ENCODE peak calls at places on chromosomes 16 and 17, in eight cellular contexts. D is iPS DF 6.9, M is astrocyte, T is mucosa of descending colon, Q is transverse colon, J is esophagus squamous epithelium, L is fibroblast of lung, F is breast epithelium. W is an unnamed sample. For H3K4me1, the result is how much of the 10 kb centered on the place peaks cover.

GRCh38 chr17:14307560-14308024 is 6.7 kb downstream of the HS3ST3B1 start:
- DNase-seq in J (no peak), F (no peak), Q (no peak), M (peak), T (no peak), D (no peak), L (peak), W (no peak)

GRCh38 chr17:66276328-66276937 is 26.0 kb upstream of the PRKCA start:
- DNase-seq in L (peak), T (no peak), F (no peak), M (peak), J (no peak), Q (no peak), D (no peak), W (no peak)

GRCh38 chr17:41737680-41738023 is 3.2 kb upstream of the HAP1 start:
- DNase-seq in M (no peak), L (no peak), F (no peak), D (no peak), Q (no peak), J (no peak), T (no peak), W (no peak)

GRCh38 chr17:44108440-44109311 is 14.8 kb downstream of the HDAC5 start:
- DNase-seq in J (no peak), F (peak), M (peak), T (peak), D (no peak), L (peak), Q (peak), W (peak)

GRCh38 chr16:3651461-3652372 is 2.8 kb upstream of the DNASE1 start:
- DNase-seq in M (no peak), J (no peak), Q (no peak), T (peak), D (no peak), L (no peak), F (no peak), W (no peak)

GRCh38 chr16:75320435-75320834 is 69.0 kb upstream of the BCAR1 start:
- DNase-seq in Q (no peak), J (no peak), D (no peak), M (no peak), L (no peak), T (no peak), F (no peak), W (no peak)

GRCh38 chr16:79018952-79019506 is 581.5 kb downstream of the MAF start:
- DNase-seq in J (no peak), M (no peak), D (no peak), Q (no peak), T (no peak), F (no peak), L (no peak), W (no peak)

GRCh38 chr16:20611350-20611902 is 35.3 kb upstream of the ACSM2B start:
- DNase-seq in T (no peak), M (no peak), F (no peak), J (no peak), Q (no peak), L (no peak), D (no peak), W (peak)

GRCh38 chr17:47975189-47975814 is 4.4 kb downstream of the CDK5RAP3 start:
- DNase-seq in F (no peak), M (no peak), T (no peak), J (no peak), Q (no peak), L (no peak), D (no peak), W (no peak)

GRCh38 chr17:64941761-64942160 is 22.5 kb upstream of the LRRC37A3 start:
- DNase-seq in T (no peak), F (no peak), M (no peak), Q (no peak), J (no peak), L (no peak), D (no peak), W (no peak)

GRCh38 chr17:19024101-19025078 is 19.8 kb upstream of the FAM83G start:
- DNase-seq in T (peak), D (no peak), L (no peak), J (no peak), M (no peak), Q (no peak), F (no peak), W (peak)

GRCh38 chr16:50266337-50267091 is at the start of gene ADCY7:
- DNase-seq in Q (peak), L (peak), T (peak), D (no peak), F (no peak), M (peak), J (peak), W (peak)

GRCh38 chr16:87701505-87701921 is 64.3 kb downstream of the KLHDC4 start:
- DNase-seq in L (no peak), T (no peak), Q (no peak), D (no peak), F (no peak), J (no peak), M (no peak), W (no peak)

GRCh38 chr17:75850928-75851692 is 4.0 kb downstream of the WBP2 start:
- DNase-seq in L (no peak), D (no peak), Q (no peak), J (no peak), F (peak), T (no peak), M (peak), W (no peak)

GRCh38 chr16:14302399-14303181 is 231.5 kb downstream of the MRTFB start:
- DNase-seq in J (no peak), L (no peak), F (no peak), T (peak), D (no peak), M (no peak), Q (peak), W (peak)

GRCh38 chr17:14926526-14927122 is 338.5 kb downstream of the PMP22 start:
- DNase-seq in J (no peak), D (peak), M (peak), Q (peak), F (no peak), L (peak), T (no peak), W (no peak)

GRCh38 chr16:10995555-10995954 is 51.2 kb downstream of the CLEC16A start:
- DNase-seq in M (no peak), F (no peak), L (no peak), T (no peak), D (no peak), Q (no peak), J (no peak), W (no peak)

GRCh38 chr16:1530883-1531637 is 2.4 kb upstream of the TMEM204 start:
- DNase-seq in Q (peak), F (peak), D (no peak), J (no peak), T (no peak), M (no peak), L (peak), W (peak)

GRCh38 chr17:77363821-77364361 is 223.1 kb downstream of the SEC14L1 start:
- DNase-seq in D (no peak), Q (no peak), M (peak), F (peak), T (peak), L (peak), J (no peak), W (peak)

GRCh38 chr16:11538880-11539279 is 47.8 kb downstream of the LITAF start:
- DNase-seq in M (no peak), J (no peak), L (no peak), F (no peak), D (no peak), T (no peak), Q (no peak), W (no peak)

GRCh38 chr17:59167571-59168001 is 12.0 kb downstream of the PRR11 start:
- DNase-seq in L (no peak), J (no peak), D (no peak), M (peak), T (no peak), F (no peak), Q (no peak), W (no peak)

GRCh38 chr17:27568811-27569210 is 62.2 kb upstream of the LGALS9 start:
- DNase-seq in F (no peak), Q (no peak), D (no peak), T (no peak), M (no peak), L (no peak), J (no peak), W (no peak)

GRCh38 chr17:27570578-27570914 is 60.4 kb upstream of the LGALS9 start:
- DNase-seq in T (no peak), M (no peak), F (no peak), D (no peak), Q (no peak), J (no peak), L (no peak), W (no peak)

GRCh38 chr17:27569884-27570577 is 61.0 kb upstream of the LGALS9 start:
- DNase-seq in J (no peak), T (no peak), Q (peak), M (no peak), L (no peak), F (no peak), D (no peak), W (no peak)

GRCh38 chr17:27568216-27568615 is 62.8 kb upstream of the LGALS9 start:
- DNase-seq in D (no peak), Q (no peak), M (no peak), F (no peak), J (no peak), T (no peak), L (no peak), W (no peak)

DNA sequence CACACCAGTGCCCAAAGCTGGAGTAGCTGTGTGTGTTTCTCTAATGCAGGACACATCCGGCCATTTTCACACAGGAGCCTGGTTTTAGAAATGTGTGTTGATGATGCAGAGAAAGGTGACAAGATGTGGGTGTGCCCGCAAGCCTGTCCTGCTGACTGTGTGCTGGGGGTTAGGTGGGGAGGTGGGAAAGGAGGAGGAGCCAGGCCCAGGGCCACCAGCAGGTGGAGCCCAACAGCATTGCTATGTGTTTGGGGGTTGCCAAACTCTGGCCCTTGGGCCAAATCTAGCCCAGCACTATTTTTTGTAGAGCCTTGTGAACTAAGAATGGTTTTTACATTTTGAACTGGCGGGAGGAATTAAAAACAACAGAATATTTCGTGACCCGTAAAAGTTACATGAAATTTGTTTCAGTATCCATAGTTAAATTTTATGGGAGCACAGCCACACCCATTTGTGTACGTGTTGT is 61.7 kb upstream of the LGALS9 start:
- DNase-seq in J (no peak), M (no peak), F (no peak), Q (no peak), L (peak), T (no peak), D (peak), W (no peak)
- H3K4me1 ChIP-seq in J (under half), M (under half), F (under half), Q (under half), L (under half), T (under half), D (under half), W (under half)

GRCh38 chr16:57279780-57280638 is 4.5 kb downstream of the PLLP start:
- DNase-seq in F (no peak), L (no peak), J (no peak), T (peak), M (no peak), Q (no peak), D (no peak), W (no peak)

GRCh38 chr16:57273826-57274225 is 10.6 kb downstream of the PLLP start:
- DNase-seq in M (no peak), L (no peak), J (no peak), T (no peak), D (no peak), Q (no peak), F (no peak), W (no peak)

GRCh38 chr16:57278494-57278893 is 6.0 kb downstream of the PLLP start:
- DNase-seq in M (no peak), L (no peak), F (no peak), D (no peak), T (no peak), Q (no peak), J (no peak), W (no peak)

GRCh38 chr16:57276596-57276995 is 7.9 kb downstream of the PLLP start:
- DNase-seq in D (no peak), J (no peak), Q (no peak), M (no peak), L (no peak), F (no peak), T (no peak), W (peak)

DNA sequence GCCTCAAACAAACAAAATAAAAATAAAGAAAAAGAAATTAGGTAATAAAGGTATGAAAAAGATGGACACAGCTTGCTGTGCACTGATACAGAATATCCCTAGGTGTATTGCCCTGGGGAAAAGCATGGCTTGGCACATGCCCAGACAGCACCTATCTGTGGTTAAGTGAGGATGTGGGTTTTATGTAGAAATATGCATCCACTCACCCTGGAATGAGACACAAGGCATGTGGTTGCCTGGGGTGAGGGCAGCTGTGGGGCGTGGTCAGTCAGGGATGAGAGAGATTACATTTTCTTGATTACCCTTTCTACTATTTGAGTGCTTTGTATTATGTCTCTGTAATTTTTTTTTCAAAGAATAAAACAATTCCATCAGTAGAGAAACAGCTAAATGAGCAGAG is 6.9 kb downstream of the PLLP start:
- DNase-seq in J (no peak), M (peak), F (no peak), Q (no peak), T (no peak), D (no peak), L (peak), W (no peak)
- H3K4me1 ChIP-seq in J (under half), M (under half), F (under half), Q (under half), T (under half), D (under half), L (under half), W (under half)

DNA sequence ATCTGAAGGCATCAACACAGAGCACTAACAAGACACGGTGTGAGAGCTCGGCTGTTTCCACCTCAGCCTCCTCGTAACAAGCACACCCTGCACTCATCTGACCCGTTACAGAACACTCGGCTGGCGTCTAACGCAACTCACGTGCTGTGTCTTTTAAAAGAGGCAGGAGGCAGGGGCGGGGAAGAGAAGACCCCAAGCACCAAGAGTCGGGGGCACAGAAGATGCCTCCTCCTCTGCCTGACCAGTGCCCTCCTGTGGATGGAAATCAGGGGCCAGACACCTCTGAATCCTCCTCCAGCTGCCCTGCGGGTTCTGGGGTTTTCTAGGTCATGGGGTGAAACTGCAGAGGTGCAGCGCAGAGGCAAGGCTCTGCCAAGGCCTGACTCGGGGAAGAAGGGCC is 74.3 kb downstream of the ZNF778 start:
- DNase-seq in T (no peak), L (no peak), M (no peak), Q (no peak), F (no peak), D (no peak), J (no peak), W (no peak)
- H3K4me1 ChIP-seq in T (under half), L (under half), M (under half), Q (under half), F (under half), D (under half), J (under half), W (under half)

GRCh38 chr16:85412911-85413520 is 200.1 kb upstream of the GSE1 start:
- DNase-seq in D (no peak), F (no peak), T (peak), M (no peak), Q (no peak), J (no peak), L (no peak), W (peak)
- H3K4me1 ChIP-seq in D (under half), F (under half), T (under half), M (under half), Q (under half), J (under half), L (under half), W (under half)

W was measured in right cardiac atrium.